ENCODE peak calls at places on chromosomes 4 and X, in six cellular contexts. C, W, X, R, J and M are unnamed samples.

GRCh38 chrX:38260231-38260630 is 39.6 kb upstream of the SRPX start:
- DNase-seq in C (peak; percentile 35), W (peak; percentile 23), X (peak; percentile 39), R (peak; percentile 44), J (peak; percentile 46), M (no peak)

GRCh38 chrX:14899607-14900006 is 26.4 kb downstream of the MOSPD2 start:
- DNase-seq in C (no peak), W (peak; percentile 15), X (no peak), R (no peak), J (peak; percentile 8), M (no peak)

GRCh38 chr4:128686032-128686465 is 123.5 kb upstream of the JADE1 start:
- DNase-seq in C (no peak), W (no peak), X (no peak), R (no peak), J (no peak), M (no peak)

GRCh38 chr4:6373541-6374410 is 98.6 kb downstream of the PPP2R2C start:
- DNase-seq in C (no peak), W (no peak), X (no peak), R (no peak), J (no peak), M (no peak)

GRCh38 chr4:42371306-42372063 is 25.8 kb upstream of the SHISA3 start:
- DNase-seq in C (peak; percentile 63), W (peak; percentile 33), X (peak; percentile 29), R (peak; percentile 77), J (peak; percentile 57), M (no peak)

GRCh38 chr4:66554844-66555243 is 884.6 kb upstream of the EPHA5 start:
- DNase-seq in C (no peak), W (no peak), X (no peak), R (no peak), J (no peak), M (no peak)

GRCh38 chrX:2417205-2417604 is 83.6 kb downstream of the DHRSX start:
- DNase-seq in C (no peak), W (no peak), X (no peak), R (no peak), J (no peak), M (no peak)

GRCh38 chrX:20197641-20198210 is 56.1 kb upstream of the EIF1AX start:
- DNase-seq in C (no peak), W (no peak), X (no peak), R (no peak), J (no peak), M (no peak)

GRCh38 chr4:55330241-55330640 is 15.8 kb upstream of the SRD5A3 start:
- DNase-seq in C (no peak), W (no peak), X (no peak), R (no peak), J (no peak), M (peak; percentile 76)

GRCh38 chrX:110836982-110837381 is 41.4 kb upstream of the CHRDL1 start:
- DNase-seq in C (no peak), W (no peak), X (peak; percentile 77), R (peak; percentile 22), J (no peak), M (no peak)

GRCh38 chrX:71515039-71515398 is 17.9 kb upstream of the OGT start:
- DNase-seq in C (no peak), W (no peak), X (no peak), R (no peak), J (no peak), M (no peak)

GRCh38 chr4:165443276-165443675 is 64.5 kb downstream of the CPE start:
- DNase-seq in C (no peak), W (no peak), X (no peak), R (no peak), J (no peak), M (no peak)

DNA sequence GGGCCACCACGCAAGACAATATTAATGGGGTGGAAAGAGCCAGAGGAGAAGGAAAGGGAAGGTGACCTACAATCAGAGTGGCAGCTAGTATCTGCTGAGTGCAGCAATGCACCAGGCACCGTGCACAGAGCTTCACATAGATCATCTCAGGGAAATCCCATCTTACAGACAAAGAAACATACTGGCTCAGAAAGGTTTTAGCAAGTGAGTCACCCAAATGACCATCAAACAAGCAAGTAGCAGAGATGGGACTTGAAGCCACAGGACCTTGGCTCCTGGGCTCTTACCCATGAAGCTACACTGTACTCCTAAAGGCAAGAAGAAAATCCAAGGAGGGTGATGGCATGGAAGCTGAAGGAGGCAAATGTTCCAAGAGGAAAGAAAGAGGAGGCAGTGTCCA is 6.8 kb downstream of the ANXA5 start:
- DNase-seq in C (no peak), W (no peak), X (no peak), R (no peak), J (no peak), M (no peak)
- H3K79me2 ChIP-seq in C (no peaks in the 10 kb centered on the region), W (peaks cover 91% of the 10 kb centered on the region), X (peaks cover 68% of the 10 kb centered on the region), R (peaks cover 93% of the 10 kb centered on the region), J (peaks cover 93% of the 10 kb centered on the region), M (peaks cover 82% of the 10 kb centered on the region)

GRCh38 chrX:81305240-81305639 is 103.3 kb downstream of the SH3BGRL start:
- DNase-seq in C (no peak), W (no peak), X (no peak), R (no peak), J (no peak), M (no peak)
- H3K4me2 ChIP-seq in C (no peak overlapping the region), W (no peak overlapping the region), X (no peak overlapping the region), R (no peak overlapping the region), J (no peak overlapping the region), M (no peak overlapping the region)

DNA sequence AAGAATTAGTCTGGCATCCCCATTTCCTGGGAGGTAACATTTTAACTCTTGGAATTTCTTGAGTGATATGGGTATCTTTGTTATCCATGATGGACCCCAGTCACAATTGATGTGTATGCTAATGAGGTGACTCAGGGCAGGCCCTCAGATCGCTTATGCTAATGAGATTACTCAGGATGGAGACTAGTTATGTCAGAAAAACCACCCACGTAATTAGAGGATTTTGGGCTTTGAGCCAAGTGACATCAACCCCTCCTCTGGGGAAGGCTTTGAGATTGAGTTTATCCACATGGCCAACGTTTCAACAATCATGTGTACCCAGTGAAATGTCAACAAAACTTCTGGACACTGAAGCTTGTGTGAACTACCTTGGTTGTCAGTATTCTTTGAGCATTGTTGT is 772.7 kb downstream of the STPG2 start:
- DNase-seq in C (no peak), W (no peak), X (no peak), R (no peak), J (no peak), M (no peak)
- TF ChIP-seq CTCF in C (no peak), W (no peak), X (no peak), R (no peak), J (no peak), M (no peak)

GRCh38 chr4:48367016-48367415 is 25.7 kb downstream of the SLAIN2 start:
- DNase-seq in C (no peak), W (no peak), X (no peak), R (no peak), J (no peak), M (no peak)

GRCh38 chr4:48369248-48369647 is 27.9 kb downstream of the SLAIN2 start:
- DNase-seq in C (no peak), W (no peak), X (no peak), R (no peak), J (no peak), M (no peak)

GRCh38 chr4:48366611-48367010 is 25.3 kb downstream of the SLAIN2 start:
- DNase-seq in C (no peak), W (no peak), X (no peak), R (no peak), J (no peak), M (no peak)

GRCh38 chr4:48369771-48370170 is 28.4 kb downstream of the SLAIN2 start:
- DNase-seq in C (no peak), W (no peak), X (no peak), R (no peak), J (no peak), M (no peak)

GRCh38 chr4:48368389-48368788 is 27.1 kb downstream of the SLAIN2 start:
- DNase-seq in C (no peak), W (no peak), X (no peak), R (no peak), J (no peak), M (no peak)
- H3K79me2 ChIP-seq in C (peaks cover 9% of the 10 kb centered on the region), W (peaks cover 26% of the 10 kb centered on the region), X (peaks cover 81% of the 10 kb centered on the region), R (peaks cover 74% of the 10 kb centered on the region), J (peaks cover 88% of the 10 kb centered on the region), M (peaks cover 39% of the 10 kb centered on the region)

GRCh38 chr4:185839770-185840169 is 27.8 kb upstream of the SORBS2 start:
- DNase-seq in C (no peak), W (no peak), X (peak; percentile 24), R (no peak), J (peak; percentile 53), M (no peak)
- H3K4me2 ChIP-seq in C (no peak overlapping the region), W (peak overlapping the region; percentile 70), X (peak overlapping the region; percentile 28), R (peak overlapping the region; percentile 65), J (peak overlapping the region; percentile 31), M (peak overlapping the region; percentile 56)

GRCh38 chrX:129655547-129656248 is 942 bp upstream of the APLN start:
- DNase-seq in C (peak; percentile 55), W (no peak), X (peak; percentile 32), R (no peak), J (no peak), M (no peak)
- TF ChIP-seq CTCF in C (peak; percentile 73), W (peak; percentile 26), X (no peak), R (no peak), J (peak; percentile 10), M (peak; percentile 59)